ENCODE peak calls at places on chromosomes 1 and 21, in four cellular contexts. C, U, V and J are unnamed samples.

GRCh38 chr1:218266356-218266755 is 18.7 kb upstream of the RRP15 start:
- DNase-seq in V (no peak), U (no peak), C (no peak), J (no peak)

GRCh38 chr1:32939655-32940371 is 24.8 kb downstream of the RNF19B start:
- DNase-seq in U (no peak), V (no peak), C (no peak), J (no peak)

GRCh38 chr1:221724931-221725605 is 16.8 kb downstream of the DUSP10 start:
- DNase-seq in V (no peak), C (peak), U (no peak), J (no peak)

GRCh38 chr1:57683037-57683928 is 259.4 kb upstream of the DAB1 start:
- DNase-seq in V (no peak), U (no peak), C (no peak), J (no peak)

GRCh38 chr1:219189021-219189824 is 15.5 kb downstream of the LYPLAL1 start:
- DNase-seq in V (no peak), U (no peak), C (no peak), J (no peak)

GRCh38 chr1:150798509-150798908 is 9.6 kb downstream of the CTSK start:
- DNase-seq in V (no peak), U (no peak), C (no peak), J (peak)

GRCh38 chr1:215273838-215274516 is 191.4 kb downstream of the KCNK2 start:
- DNase-seq in V (no peak), C (no peak), U (no peak), J (no peak)

GRCh38 chr1:164953815-164954214 is 394.8 kb downstream of the PBX1 start:
- DNase-seq in V (no peak), C (no peak), U (no peak), J (no peak)

GRCh38 chr1:239735081-239735480 is 348.7 kb downstream of the CHRM3 start:
- DNase-seq in C (no peak), U (no peak), V (no peak), J (no peak)

GRCh38 chr1:62725255-62725654 is 37.1 kb upstream of the DOCK7 start:
- DNase-seq in V (no peak), U (no peak), C (no peak), J (no peak)

GRCh38 chr21:34296878-34297277 is 66.9 kb upstream of the KCNE2 start:
- DNase-seq in U (no peak), C (no peak), V (no peak), J (no peak)

GRCh38 chr1:56064705-56065104 is 514.7 kb downstream of the PLPP3 start:
- DNase-seq in V (no peak), U (peak), C (no peak), J (no peak)

GRCh38 chr1:225816643-225817538 is 7.0 kb downstream of the EPHX1 start:
- DNase-seq in V (no peak), C (no peak), U (no peak), J (no peak)

GRCh38 chr1:11893907-11894251 is 32.3 kb downstream of the KIAA2013 start:
- DNase-seq in U (no peak), C (no peak), V (peak), J (no peak)

GRCh38 chr1:155253208-155253607 is 2.1 kb downstream of the ENTREP3 start:
- DNase-seq in C (no peak), V (no peak), U (no peak), J (no peak)

GRCh38 chr1:187931781-187932180 is 1103.0 kb downstream of the PLA2G4A start:
- DNase-seq in V (no peak), C (no peak), U (no peak), J (no peak)

GRCh38 chr1:208059328-208060017 is 148.5 kb upstream of the CD34 start:
- DNase-seq in U (no peak), V (no peak), C (no peak), J (no peak)

GRCh38 chr1:28718601-28719331 is 18.0 kb upstream of the YTHDF2 start:
- DNase-seq in V (no peak), C (no peak), U (no peak), J (no peak)

GRCh38 chr1:234845097-234845660 is 235.2 kb upstream of the IRF2BP2 start:
- DNase-seq in C (no peak), U (no peak), V (peak), J (no peak)

GRCh38 chr1:89605692-89606091 is 27.2 kb upstream of the LRRC8C start:
- DNase-seq in V (no peak), U (peak), C (no peak), J (no peak)

GRCh38 chr1:2378956-2379732 is 12.2 kb downstream of the MORN1 start:
- DNase-seq in C (no peak), V (no peak), U (no peak), J (no peak)